ENCODE peak calls at places on chromosomes 3 and 15, in six cellular contexts. One of them, this sample, is unnamed.

GRCh38 chr3:183502237-183502636 is 53.3 kb downstream of the KLHL6 start:
- DNase-seq in HepG2: no peak
- DNase-seq in HL-60: no peak
- DNase-seq in H1: no peak
- DNase-seq in K562: no peak
- DNase-seq in GM12878: no peak
- DNase-seq in this sample: no peak

GRCh38 chr3:35422826-35423601 is 216.3 kb upstream of the ARPP21 start:
- DNase-seq in HepG2: no peak
- DNase-seq in HL-60: peak; percentile 2
- DNase-seq in H1: no peak
- DNase-seq in K562: no peak
- DNase-seq in GM12878: no peak
- DNase-seq in this sample: no peak

GRCh38 chr3:139327861-139328260 is 16.0 kb upstream of the MRPS22 start:
- DNase-seq in HepG2: no peak
- DNase-seq in HL-60: no peak
- DNase-seq in H1: no peak
- DNase-seq in K562: no peak
- DNase-seq in GM12878: no peak
- DNase-seq in this sample: no peak

GRCh38 chr3:185069583-185070030 is 83.3 kb downstream of the C3orf70 start:
- DNase-seq in HepG2: peak; percentile 31
- DNase-seq in HL-60: no peak
- DNase-seq in H1: peak; percentile 86
- DNase-seq in K562: no peak
- DNase-seq in GM12878: no peak
- DNase-seq in this sample: peak; percentile 51

GRCh38 chr15:85330941-85331588 is 49.3 kb upstream of the AKAP13 start:
- DNase-seq in HepG2: peak; percentile 88
- DNase-seq in HL-60: peak; percentile 86
- DNase-seq in H1: peak; percentile 77
- DNase-seq in K562: peak; percentile 59
- DNase-seq in GM12878: peak; percentile 90
- DNase-seq in this sample: peak; percentile 52

GRCh38 chr15:48559270-48559669 is 86.2 kb downstream of the FBN1 start:
- DNase-seq in HepG2: no peak
- DNase-seq in HL-60: no peak
- DNase-seq in H1: no peak
- DNase-seq in K562: no peak
- DNase-seq in GM12878: no peak
- DNase-seq in this sample: no peak

GRCh38 chr3:143807987-143808386 is 40.3 kb downstream of the SLC9A9 start:
- DNase-seq in HepG2: no peak
- DNase-seq in HL-60: no peak
- DNase-seq in H1: no peak
- DNase-seq in K562: no peak
- DNase-seq in GM12878: no peak
- DNase-seq in this sample: no peak

GRCh38 chr3:129687586-129688125 is 81.2 kb upstream of the PLXND1 start:
- DNase-seq in HepG2: no peak
- DNase-seq in HL-60: no peak
- DNase-seq in H1: no peak
- DNase-seq in K562: no peak
- DNase-seq in GM12878: no peak
- DNase-seq in this sample: no peak

GRCh38 chr3:17232442-17232841 is 347.7 kb downstream of the PLCL2 start:
- DNase-seq in HepG2: no peak
- DNase-seq in HL-60: no peak
- DNase-seq in H1: no peak
- DNase-seq in K562: no peak
- DNase-seq in GM12878: no peak
- DNase-seq in this sample: no peak

DNA sequence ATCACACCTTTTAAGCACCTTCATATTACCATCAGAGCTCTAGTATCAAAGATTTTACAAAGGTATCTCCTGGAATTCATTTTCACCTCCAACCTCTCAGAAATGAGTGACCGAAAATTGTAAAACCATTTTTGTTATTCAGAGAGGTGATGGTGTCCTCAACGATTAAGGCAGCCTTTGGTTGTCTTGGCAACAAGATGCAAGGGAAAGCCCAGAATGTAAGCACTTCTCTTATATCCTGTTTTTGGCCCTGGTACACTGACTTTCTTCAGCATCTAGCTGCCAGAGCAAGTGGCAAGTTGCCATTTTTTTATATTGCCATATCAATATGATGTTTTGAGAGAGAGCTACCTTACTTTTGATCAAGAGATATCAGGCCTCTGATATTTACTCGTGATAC is 384.9 kb upstream of the NECTIN3 start:
- DNase-seq in HepG2: no peak
- DNase-seq in HL-60: no peak
- DNase-seq in H1: no peak
- DNase-seq in K562: no peak
- DNase-seq in GM12878: no peak
- DNase-seq in this sample: no peak
- TF ChIP-seq GABPA in HepG2: no peak
- TF ChIP-seq GABPA in HL-60: no peak
- TF ChIP-seq GABPA in H1: no peak
- TF ChIP-seq GABPA in K562: no peak
- TF ChIP-seq GABPA in GM12878: no peak
- TF ChIP-seq GABPA in this sample: no peak

GRCh38 chr3:10006762-10007090 is 19.5 kb upstream of the FANCD2 start:
- DNase-seq in HepG2: no peak
- DNase-seq in HL-60: no peak
- DNase-seq in H1: no peak
- DNase-seq in K562: no peak
- DNase-seq in GM12878: no peak
- DNase-seq in this sample: no peak
- TF ChIP-seq GABPA in HepG2: no peak
- TF ChIP-seq GABPA in HL-60: no peak
- TF ChIP-seq GABPA in H1: no peak
- TF ChIP-seq GABPA in K562: no peak
- TF ChIP-seq GABPA in GM12878: no peak
- TF ChIP-seq GABPA in this sample: no peak

GRCh38 chr3:161175506-161175905 is 45.6 kb upstream of the NMD3 start:
- DNase-seq in HepG2: no peak
- DNase-seq in HL-60: no peak
- DNase-seq in H1: no peak
- DNase-seq in K562: no peak
- DNase-seq in GM12878: no peak
- DNase-seq in this sample: no peak
- TF ChIP-seq GABPA in HepG2: no peak
- TF ChIP-seq GABPA in HL-60: no peak
- TF ChIP-seq GABPA in H1: no peak
- TF ChIP-seq GABPA in K562: no peak
- TF ChIP-seq GABPA in GM12878: no peak
- TF ChIP-seq GABPA in this sample: no peak

GRCh38 chr3:12918231-12918630 is 76.9 kb upstream of the RPL32 start:
- DNase-seq in HepG2: no peak
- DNase-seq in HL-60: no peak
- DNase-seq in H1: no peak
- DNase-seq in K562: no peak
- DNase-seq in GM12878: no peak
- DNase-seq in this sample: no peak
- TF ChIP-seq GABPA in HepG2: no peak
- TF ChIP-seq GABPA in HL-60: no peak
- TF ChIP-seq GABPA in H1: no peak
- TF ChIP-seq GABPA in K562: no peak
- TF ChIP-seq GABPA in GM12878: no peak
- TF ChIP-seq GABPA in this sample: no peak

GRCh38 chr3:49373563-49373962 is 15.4 kb upstream of the GPX1 start:
- DNase-seq in HepG2: no peak
- DNase-seq in HL-60: no peak
- DNase-seq in H1: no peak
- DNase-seq in K562: no peak
- DNase-seq in GM12878: no peak
- DNase-seq in this sample: no peak

GRCh38 chr3:49383387-49383786 is 25.2 kb upstream of the GPX1 start:
- DNase-seq in HepG2: no peak
- DNase-seq in HL-60: no peak
- DNase-seq in H1: no peak
- DNase-seq in K562: no peak
- DNase-seq in GM12878: no peak
- DNase-seq in this sample: no peak

GRCh38 chr3:49378249-49378899 is 20.2 kb upstream of the GPX1 start:
- DNase-seq in HepG2: peak; percentile 18
- DNase-seq in HL-60: no peak
- DNase-seq in H1: no peak
- DNase-seq in K562: no peak
- DNase-seq in GM12878: no peak
- DNase-seq in this sample: no peak

GRCh38 chr3:49371946-49372345 is 13.8 kb upstream of the GPX1 start:
- DNase-seq in HepG2: no peak
- DNase-seq in HL-60: no peak
- DNase-seq in H1: no peak
- DNase-seq in K562: no peak
- DNase-seq in GM12878: no peak
- DNase-seq in this sample: no peak

GRCh38 chr3:49377483-49377882 is 19.3 kb upstream of the GPX1 start:
- DNase-seq in HepG2: no peak
- DNase-seq in HL-60: peak; percentile 49
- DNase-seq in H1: no peak
- DNase-seq in K562: peak; percentile 17
- DNase-seq in GM12878: peak; percentile 42
- DNase-seq in this sample: no peak
- TF ChIP-seq GABPA in HepG2: no peak
- TF ChIP-seq GABPA in HL-60: no peak
- TF ChIP-seq GABPA in H1: no peak
- TF ChIP-seq GABPA in K562: no peak
- TF ChIP-seq GABPA in GM12878: no peak
- TF ChIP-seq GABPA in this sample: no peak

GRCh38 chr3:39330824-39331223 is 1.3 kb downstream of the CCR8 start:
- DNase-seq in HepG2: no peak
- DNase-seq in HL-60: no peak
- DNase-seq in H1: no peak
- DNase-seq in K562: no peak
- DNase-seq in GM12878: no peak
- DNase-seq in this sample: no peak

GRCh38 chr3:39327053-39327745 is 2.3 kb upstream of the CCR8 start:
- DNase-seq in HepG2: no peak
- DNase-seq in HL-60: no peak
- DNase-seq in H1: no peak
- DNase-seq in K562: no peak
- DNase-seq in GM12878: no peak
- DNase-seq in this sample: no peak

GRCh38 chr3:39327746-39328349 is 1.7 kb upstream of the CCR8 start:
- DNase-seq in HepG2: no peak
- DNase-seq in HL-60: no peak
- DNase-seq in H1: no peak
- DNase-seq in K562: no peak
- DNase-seq in GM12878: peak; percentile 67
- DNase-seq in this sample: no peak

GRCh38 chr3:39332525-39332924 is 3.0 kb downstream of the CCR8 start:
- DNase-seq in HepG2: no peak
- DNase-seq in HL-60: no peak
- DNase-seq in H1: no peak
- DNase-seq in K562: no peak
- DNase-seq in GM12878: no peak
- DNase-seq in this sample: no peak

GRCh38 chr3:39329493-39329892 is at the start of gene CCR8:
- DNase-seq in HepG2: no peak
- DNase-seq in HL-60: no peak
- DNase-seq in H1: no peak
- DNase-seq in K562: no peak
- DNase-seq in GM12878: no peak
- DNase-seq in this sample: no peak
- TF ChIP-seq GABPA in HepG2: no peak
- TF ChIP-seq GABPA in HL-60: no peak
- TF ChIP-seq GABPA in H1: no peak
- TF ChIP-seq GABPA in K562: no peak
- TF ChIP-seq GABPA in GM12878: no peak
- TF ChIP-seq GABPA in this sample: no peak

DNA sequence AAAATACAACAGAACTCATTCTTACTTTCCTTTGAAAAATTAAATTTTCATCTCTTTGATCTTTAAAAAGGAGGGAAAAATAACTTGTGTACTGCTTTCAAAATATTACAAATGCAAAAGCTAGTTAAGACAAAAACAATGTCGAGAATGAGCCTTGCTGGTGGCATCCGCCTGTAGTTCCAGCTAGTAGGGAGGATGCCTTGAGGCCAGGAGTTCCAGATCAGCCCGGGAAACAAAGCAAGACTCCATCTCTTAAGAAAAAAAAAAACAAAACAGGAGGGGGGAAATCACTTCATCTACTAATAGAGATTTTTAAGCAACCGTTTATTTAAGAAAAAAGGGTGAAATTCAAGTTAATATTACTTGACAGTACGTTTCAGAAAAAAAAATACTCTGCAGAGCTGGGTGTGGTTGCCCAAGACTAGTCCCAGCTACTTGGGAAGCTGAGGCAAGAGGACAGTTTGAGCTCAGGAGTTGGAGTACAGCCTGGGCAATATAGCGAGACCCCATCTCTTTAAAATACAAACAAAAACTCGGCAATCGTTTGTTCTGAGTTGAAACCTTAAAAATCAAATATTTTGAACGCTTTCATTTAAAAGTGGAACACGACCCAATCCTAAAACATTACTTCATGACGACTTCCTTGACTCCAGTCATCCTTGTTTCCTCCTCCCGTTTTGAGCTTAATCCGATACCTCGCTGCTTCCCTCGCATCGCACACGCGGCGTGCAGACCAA is 1.2 kb downstream of the KPNA1 start:
- DNase-seq in HepG2: no peak
- DNase-seq in HL-60: no peak
- DNase-seq in H1: no peak
- DNase-seq in K562: peak; percentile 14
- DNase-seq in GM12878: no peak
- DNase-seq in this sample: no peak
- TF ChIP-seq GABPA in HepG2: no peak
- TF ChIP-seq GABPA in HL-60: no peak
- TF ChIP-seq GABPA in H1: no peak
- TF ChIP-seq GABPA in K562: no peak
- TF ChIP-seq GABPA in GM12878: no peak
- TF ChIP-seq GABPA in this sample: no peak

GRCh38 chr3:102510663-102511062 is 75.8 kb downstream of the ZPLD1 start:
- DNase-seq in HepG2: no peak
- DNase-seq in HL-60: no peak
- DNase-seq in H1: no peak
- DNase-seq in K562: no peak
- DNase-seq in GM12878: no peak
- DNase-seq in this sample: no peak
- TF ChIP-seq GABPA in HepG2: no peak
- TF ChIP-seq GABPA in HL-60: no peak
- TF ChIP-seq GABPA in H1: no peak
- TF ChIP-seq GABPA in K562: no peak
- TF ChIP-seq GABPA in GM12878: no peak
- TF ChIP-seq GABPA in this sample: no peak